ENCODE peak calls at places on chromosomes 11 and 22, in four cellular contexts. P is IMR-90, X is GM12878, D is K562. Y is an unnamed sample. For H3K4me1, the result is how much of the 10 kb centered on the place peaks cover.

GRCh38 chr11:29343465-29344333 is 673.1 kb downstream of the KCNA4 start:
- DNase-seq in X (no peak), D (peak), P (peak), Y (peak)

GRCh38 chr11:10641314-10642206 is 52.0 kb downstream of the IRAG1 start:
- DNase-seq in P (no peak), X (peak), D (no peak), Y (no peak)

GRCh38 chr11:11813288-11813962 is 28.3 kb upstream of the USP47 start:
- DNase-seq in D (no peak), P (peak), X (no peak), Y (peak)

GRCh38 chr22:22710719-22711531 is 66.5 kb downstream of the GGTLC2 start:
- DNase-seq in X (no peak), D (peak), P (peak), Y (peak)

GRCh38 chr11:68017858-68018729 is 8.0 kb downstream of the ALDH3B1 start:
- DNase-seq in P (no peak), D (no peak), X (no peak), Y (peak)

GRCh38 chr22:43301866-43302265 is 41.3 kb downstream of the SCUBE1 start:
- DNase-seq in X (no peak), D (no peak), P (no peak), Y (no peak)

GRCh38 chr11:127226959-127227358 is 226.4 kb upstream of the KIRREL3 start:
- DNase-seq in D (no peak), X (no peak), P (no peak), Y (no peak)

GRCh38 chr11:32987851-32988250 is 27.8 kb upstream of the DEPDC7 start:
- DNase-seq in D (no peak), X (no peak), P (no peak), Y (no peak)

GRCh38 chr11:120828847-120829246 is 195.1 kb upstream of the TBCEL start:
- DNase-seq in D (no peak), P (no peak), X (no peak), Y (no peak)

GRCh38 chr11:62664405-62665074 is 470 bp downstream of the C11orf98 start:
- DNase-seq in P (peak), D (peak), X (no peak), Y (no peak)

GRCh38 chr22:22728382-22728781 is 84.0 kb downstream of the GGTLC2 start:
- DNase-seq in P (no peak), X (no peak), D (no peak), Y (no peak)

GRCh38 chr11:15889353-15889752 is 467.0 kb downstream of the SOX6 start:
- DNase-seq in P (no peak), D (no peak), X (no peak), Y (no peak)

GRCh38 chr11:107196732-107197131 is 178.5 kb upstream of the GUCY1A2 start:
- DNase-seq in D (no peak), X (no peak), P (no peak), Y (peak)

GRCh38 chr11:131186629-131187075 is 183.8 kb upstream of the NTM start:
- DNase-seq in X (peak), D (no peak), P (no peak), Y (no peak)

GRCh38 chr11:36565033-36565610 is 2.7 kb upstream of the RAG1 start:
- DNase-seq in P (no peak), D (no peak), X (no peak), Y (no peak)

GRCh38 chr22:29992341-29993275 is 87.7 kb upstream of the HORMAD2 start:
- DNase-seq in P (peak), X (no peak), D (no peak), Y (no peak)

GRCh38 chr11:11567862-11568650 is 53.7 kb downstream of the GALNT18 start:
- DNase-seq in D (no peak), P (peak), X (peak), Y (no peak)

GRCh38 chr11:62352355-62353336 is 15.4 kb downstream of the ASRGL1 start:
- DNase-seq in P (no peak), D (no peak), X (peak), Y (no peak)

GRCh38 chr11:9125185-9125886 is 33.9 kb upstream of the SCUBE2 start:
- DNase-seq in D (no peak), P (no peak), X (no peak), Y (no peak)

GRCh38 chr11:309558-309855 is 1.9 kb downstream of the IFITM2 start:
- DNase-seq in X (no peak), P (no peak), D (no peak), Y (no peak)

GRCh38 chr11:87359401-87359800 is 321.7 kb downstream of the TMEM135 start:
- DNase-seq in P (no peak), D (no peak), X (no peak), Y (no peak)

GRCh38 chr11:68331338-68331947 is 19.1 kb downstream of the LRP5 start:
- DNase-seq in X (no peak), P (no peak), D (no peak), Y (no peak)

GRCh38 chr11:120717623-120718022 is 206.1 kb downstream of the GRIK4 start:
- DNase-seq in X (no peak), P (no peak), D (no peak), Y (no peak)

GRCh38 chr11:121257289-121257688 is 35.3 kb upstream of the SC5D start:
- DNase-seq in X (no peak), P (no peak), D (no peak), Y (no peak)

GRCh38 chr11:105612766-105613165 is 2.9 kb downstream of the GRIA4 start:
- DNase-seq in D (no peak), X (no peak), P (no peak), Y (no peak)

GRCh38 chr11:33227578-33228261 is 29.5 kb upstream of the HIPK3 start:
- DNase-seq in X (no peak), P (peak), D (no peak), Y (no peak)

GRCh38 chr11:131198161-131198560 is 172.3 kb upstream of the NTM start:
- DNase-seq in D (no peak), X (no peak), P (no peak), Y (no peak)

GRCh38 chr11:61893981-61894380 is 2.6 kb upstream of the FADS3 start:
- DNase-seq in D (no peak), P (peak), X (no peak), Y (peak)

GRCh38 chr11:84056696-84057095 is 770.5 kb upstream of the CCDC90B start:
- DNase-seq in X (no peak), P (peak), D (no peak), Y (no peak)

GRCh38 chr11:82080160-82080559 is 653.5 kb downstream of the FAM181B start:
- DNase-seq in D (no peak), P (peak), X (no peak), Y (no peak)

GRCh38 chr11:64752106-64752970 is 7.4 kb downstream of the PYGM start:
- DNase-seq in X (no peak), P (no peak), D (no peak), Y (no peak)

GRCh38 chr11:63906585-63906984 is 10.4 kb downstream of the RCOR2 start:
- DNase-seq in D (peak), P (peak), X (no peak), Y (no peak)

GRCh38 chr11:82216927-82217570 is 516.6 kb downstream of the FAM181B start:
- DNase-seq in P (no peak), D (no peak), X (no peak), Y (no peak)

GRCh38 chr11:17414992-17415391 is 26.5 kb upstream of the KCNJ11 start:
- DNase-seq in X (no peak), D (no peak), P (no peak), Y (no peak)

GRCh38 chr11:17415523-17416104 is 27.2 kb upstream of the KCNJ11 start:
- DNase-seq in D (no peak), X (no peak), P (no peak), Y (no peak)

GRCh38 chr11:17413414-17414316 is 25.2 kb upstream of the KCNJ11 start:
- DNase-seq in D (no peak), P (no peak), X (no peak), Y (no peak)

GRCh38 chr11:17412488-17413180 is 24.2 kb upstream of the KCNJ11 start:
- DNase-seq in X (no peak), P (no peak), D (no peak), Y (peak)

DNA sequence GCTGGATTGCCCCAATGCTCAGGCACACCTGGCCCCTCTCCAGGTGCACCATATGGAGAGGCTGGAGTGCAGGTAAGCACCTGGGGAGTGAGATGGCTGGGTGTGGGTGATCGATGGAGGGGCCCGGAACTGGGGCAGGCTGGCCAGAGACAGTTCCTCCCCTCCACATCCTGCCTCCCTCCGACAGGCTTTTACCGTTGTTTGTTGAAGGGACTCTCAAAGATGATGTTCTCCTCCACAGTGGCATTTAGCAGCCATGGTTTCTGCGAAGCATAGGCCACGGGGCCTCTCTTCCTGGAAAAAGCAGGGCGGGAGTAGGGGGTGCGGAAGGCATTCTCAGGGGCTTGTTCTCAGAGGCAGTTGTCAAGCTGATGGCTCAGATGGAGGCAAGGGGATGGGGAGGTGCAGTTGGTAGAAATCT is 25.9 kb upstream of the KCNJ11 start:
- DNase-seq in D (no peak), P (no peak), X (no peak), Y (no peak)
- TF ChIP-seq ELK1 in D (no peak), P (no peak), X (no peak), Y (no peak)

GRCh38 chr11:114197799-114198500 is 98.2 kb upstream of the NNMT start:
- DNase-seq in D (no peak), X (no peak), P (peak), Y (no peak)

GRCh38 chr11:114196994-114197702 is 99.1 kb upstream of the NNMT start:
- DNase-seq in P (no peak), D (no peak), X (no peak), Y (no peak)

GRCh38 chr11:114193730-114194674 is 102.2 kb upstream of the NNMT start:
- DNase-seq in X (no peak), D (no peak), P (no peak), Y (no peak)

GRCh38 chr11:114199051-114199450 is 97.1 kb upstream of the NNMT start:
- DNase-seq in X (no peak), D (no peak), P (no peak), Y (no peak)

GRCh38 chr11:114195981-114196731 is 100.0 kb upstream of the NNMT start:
- DNase-seq in X (no peak), D (no peak), P (no peak), Y (no peak)
- H3K4me1 ChIP-seq in X (under half), D (under half), P (under half), Y (under half)

GRCh38 chr22:46845281-46846153 is 83.1 kb downstream of the TBC1D22A start:
- DNase-seq in D (no peak), X (no peak), P (peak), Y (peak)
- TF ChIP-seq ELK1 in D (no peak), X (no peak), P (no peak), Y (no peak)

GRCh38 chr22:28981818-28982499 is 79.7 kb downstream of the C22orf31 start:
- DNase-seq in X (no peak), D (no peak), P (no peak), Y (peak)
- H3K4me1 ChIP-seq in X (under half), D (under half), P (under half), Y (half or more)

DNA sequence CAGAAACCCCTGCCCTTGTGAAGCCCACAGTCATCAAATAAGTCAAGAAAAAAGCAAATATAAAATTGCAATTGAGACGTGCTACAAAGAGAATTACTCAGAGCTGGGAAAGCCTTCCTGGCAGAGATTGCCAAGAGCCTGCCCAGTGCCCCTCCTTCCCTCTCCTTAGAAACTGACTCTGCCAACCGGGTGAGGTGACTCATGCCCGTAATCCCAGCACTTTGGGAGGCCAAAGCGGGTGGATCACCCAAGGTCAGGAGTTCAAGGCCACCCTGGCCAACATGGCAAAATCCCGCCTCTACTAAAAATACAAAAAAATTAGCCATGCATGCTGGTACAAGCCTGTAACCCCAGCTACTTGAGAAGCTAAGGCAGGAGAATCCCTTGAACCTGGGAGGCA is 76.0 kb upstream of the RTL6 start:
- DNase-seq in D (no peak), P (peak), X (no peak), Y (peak)
- TF ChIP-seq ELK1 in D (no peak), P (no peak), X (no peak), Y (no peak)

DNA sequence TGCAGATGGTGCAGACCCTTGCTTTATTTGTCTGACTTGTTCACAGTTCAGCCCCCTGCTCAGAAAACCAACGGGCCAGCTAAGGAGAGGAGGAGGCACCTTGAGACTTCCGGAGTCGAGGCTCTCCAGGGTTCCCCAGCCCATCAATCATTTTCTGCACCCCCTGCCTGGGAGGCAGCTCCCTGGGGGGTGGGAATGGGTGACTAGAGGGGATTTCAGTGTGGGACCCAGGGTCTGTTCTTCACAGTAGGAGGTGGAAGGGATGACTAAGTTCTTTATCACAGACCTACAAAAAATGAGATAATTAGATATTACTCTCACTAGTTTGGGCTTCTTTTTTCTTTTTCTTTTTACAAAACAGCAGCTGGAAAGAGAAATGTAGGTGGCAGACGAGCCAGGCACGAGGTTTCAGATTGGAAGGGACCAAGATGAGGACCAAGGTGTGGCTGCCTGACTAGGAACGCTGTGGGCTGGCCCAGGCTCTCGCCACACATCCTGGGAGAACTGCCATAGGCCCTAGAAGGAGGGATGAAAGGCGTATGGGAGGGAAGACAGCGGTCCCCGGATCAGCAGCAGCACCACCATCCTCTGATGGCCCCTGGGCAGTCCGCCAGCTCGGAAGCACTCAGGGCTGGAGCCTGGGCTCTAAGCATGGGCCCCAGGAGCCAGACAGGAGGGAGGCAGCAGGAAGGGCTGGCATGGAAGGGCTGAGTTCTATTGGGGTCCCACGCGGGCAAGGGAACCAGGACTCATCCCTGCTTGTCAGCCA is 14.2 kb downstream of the TXN2 start:
- DNase-seq in D (no peak), P (peak), X (no peak), Y (no peak)
- H3K4me1 ChIP-seq in D (under half), P (half or more), X (under half), Y (half or more)